ENCODE peak calls at places on chromosome 7, in nine cellular contexts. Y is GM04504; V is GDM1; O is stimulated activated naive CD8-positive, alpha-beta T cell treated with anti-CD3 and anti-CD28 coated beads, Interleukin-15, Interleukin-2, amounts not matched to agents 100 U/mL and 50 U/mL, for 24 hours; B is NCI-H345; M is skeletal muscle cell; J is H9; Z is stimulated activated naive B cell treated with anti-CD40 and anti-IgM and Interleukin-4, amounts not matched to agents 10 μg/mL and 1 μg/mL and 100 μg/mL, for 72 hours; F is anterior cingulate cortex. I is an unnamed sample.

GRCh38 chr7:120700806-120701205 is 157.1 kb downstream of the TSPAN12 start:
- DNase-seq in Y (no peak), V (no peak), O (no peak), B (no peak), M (no peak), J (no peak), Z (no peak), F (no peak), I (no peak)

GRCh38 chr7:84981038-84981601 is 205.7 kb downstream of the SEMA3D start:
- DNase-seq in Y (no peak), V (no peak), O (no peak), B (no peak), M (no peak), J (no peak), Z (no peak), F (no peak), I (no peak)

GRCh38 chr7:94949532-94949931 is 42.1 kb downstream of the PPP1R9A start:
- DNase-seq in Y (no peak), V (no peak), O (no peak), B (no peak), M (no peak), J (no peak), Z (no peak), F (no peak), I (no peak)

GRCh38 chr7:1175967-1176851 is 16.2 kb upstream of the ZFAND2A start:
- DNase-seq in Y (no peak), V (peak), O (peak), B (peak), M (no peak), J (peak), Z (peak), F (peak), I (peak)

GRCh38 chr7:44145419-44145968 is 4.4 kb upstream of the MYL7 start:
- DNase-seq in Y (no peak), V (no peak), O (peak), B (no peak), M (no peak), J (peak), Z (peak), F (peak), I (no peak)

GRCh38 chr7:116227678-116228239 is 17.4 kb downstream of the TES start:
- DNase-seq in Y (peak), V (no peak), O (no peak), B (no peak), M (peak), J (no peak), Z (no peak), F (no peak), I (peak)

GRCh38 chr7:135842446-135843175 is 94.0 kb upstream of the FAM180A start:
- DNase-seq in Y (peak), V (no peak), O (no peak), B (no peak), M (peak), J (no peak), Z (no peak), F (no peak), I (no peak)

GRCh38 chr7:20778063-20778721 is 8.5 kb downstream of the SP8 start:
- DNase-seq in Y (no peak), V (no peak), O (no peak), B (no peak), M (no peak), J (peak), Z (no peak), F (no peak), I (no peak)

GRCh38 chr7:3089493-3089892 is 45.8 kb upstream of the CARD11 start:
- DNase-seq in Y (no peak), V (no peak), O (peak), B (no peak), M (no peak), J (peak), Z (no peak), F (no peak), I (peak)

GRCh38 chr7:100476903-100477870 is 1.8 kb downstream of the TSC22D4 start:
- DNase-seq in Y (no peak), V (no peak), O (peak), B (no peak), M (no peak), J (peak), Z (no peak), F (no peak), I (peak)

GRCh38 chr7:84085147-84085546 is 109.4 kb downstream of the SEMA3A start:
- DNase-seq in Y (peak), V (no peak), O (no peak), B (no peak), M (peak), J (no peak), Z (no peak), F (no peak), I (peak)

GRCh38 chr7:90955641-90956207 is 308.5 kb upstream of the FZD1 start:
- DNase-seq in Y (no peak), V (no peak), O (no peak), B (peak), M (no peak), J (no peak), Z (no peak), F (no peak), I (no peak)

GRCh38 chr7:158284121-158284520 is 303.5 kb downstream of the PTPRN2 start:
- DNase-seq in Y (no peak), V (no peak), O (no peak), B (no peak), M (no peak), J (peak), Z (no peak), F (no peak), I (no peak)

GRCh38 chr7:123916240-123916724 is 8.8 kb upstream of the SPAM1 start:
- DNase-seq in Y (peak), V (peak), O (no peak), B (no peak), M (no peak), J (peak), Z (no peak), F (no peak), I (peak)

GRCh38 chr7:16130127-16131110 is 290.9 kb downstream of the CRPPA start:
- DNase-seq in Y (peak), V (no peak), O (no peak), B (no peak), M (peak), J (no peak), Z (no peak), F (no peak), I (no peak)

GRCh38 chr7:123612024-123612423 is 10.4 kb downstream of the ASB15 start:
- DNase-seq in Y (no peak), V (no peak), O (no peak), B (no peak), M (no peak), J (no peak), Z (no peak), F (no peak), I (no peak)

I was measured in ELR.